ENCODE peak calls at places on chromosomes 11 and 22, in six cellular contexts. C, J, B, P, S and Z are unnamed samples.

GRCh38 chr22:23121026-23121823 is 20.6 kb downstream of the RSPH14 start:
- DNase-seq in S (no peak), J (no peak), B (no peak), C (no peak), P (no peak), Z (no peak)

GRCh38 chr11:69193151-69193550 is 37.4 kb downstream of the SMIM38 start:
- DNase-seq in J (no peak), B (peak), S (no peak), P (no peak), C (no peak), Z (no peak)

GRCh38 chr22:38953577-38954413 is 3.6 kb upstream of the APOBEC3A start:
- DNase-seq in P (peak), C (no peak), B (no peak), J (no peak), S (no peak), Z (no peak)

GRCh38 chr11:103035656-103036434 is 56.1 kb downstream of the DCUN1D5 start:
- DNase-seq in C (peak), S (no peak), J (peak), B (peak), P (peak), Z (peak)

GRCh38 chr11:79437274-79437980 is 3.4 kb downstream of the TENM4 start:
- DNase-seq in C (no peak), S (peak), B (peak), J (no peak), P (no peak), Z (no peak)

GRCh38 chr11:46444305-46444704 is 52.7 kb upstream of the CHRM4 start:
- DNase-seq in S (no peak), C (no peak), P (no peak), B (no peak), J (no peak), Z (no peak)

GRCh38 chr11:44351898-44352498 is 42.1 kb upstream of the ALX4 start:
- DNase-seq in P (no peak), J (no peak), S (no peak), C (peak), B (peak), Z (no peak)

GRCh38 chr11:36507824-36508489 is 2.1 kb downstream of the TRAF6 start:
- DNase-seq in C (no peak), S (no peak), P (no peak), J (no peak), B (no peak), Z (no peak)

GRCh38 chr11:69913591-69914285 is 94.5 kb upstream of the FGF3 start:
- DNase-seq in J (no peak), S (no peak), B (no peak), P (no peak), C (no peak), Z (no peak)

GRCh38 chr11:20364412-20364792 is 888 bp downstream of the HTATIP2 start:
- DNase-seq in P (no peak), C (no peak), S (no peak), B (no peak), J (no peak), Z (no peak)

GRCh38 chr11:94602430-94603372 is 35.5 kb downstream of the PIWIL4 start:
- DNase-seq in P (peak), C (no peak), S (no peak), J (peak), B (no peak), Z (peak)

GRCh38 chr11:76523147-76523546 is 78.3 kb downstream of the EMSY start:
- DNase-seq in S (no peak), P (no peak), J (peak), B (no peak), C (no peak), Z (no peak)

GRCh38 chr22:30354644-30355043 is 2.0 kb downstream of the SF3A1 start:
- DNase-seq in J (no peak), P (no peak), C (no peak), S (no peak), B (no peak), Z (no peak)
- TF ChIP-seq SIN3A in J (no peak), P (no peak), C (no peak), S (no peak), B (no peak), Z (no peak)

GRCh38 chr22:35552186-35552842 is 11.7 kb downstream of the RASD2 start:
- DNase-seq in C (peak), P (no peak), J (peak), B (peak), S (peak), Z (no peak)
- H3K27ac ChIP-seq in C (no peak), P (no peak), J (no peak), B (no peak), S (no peak), Z (no peak)

DNA sequence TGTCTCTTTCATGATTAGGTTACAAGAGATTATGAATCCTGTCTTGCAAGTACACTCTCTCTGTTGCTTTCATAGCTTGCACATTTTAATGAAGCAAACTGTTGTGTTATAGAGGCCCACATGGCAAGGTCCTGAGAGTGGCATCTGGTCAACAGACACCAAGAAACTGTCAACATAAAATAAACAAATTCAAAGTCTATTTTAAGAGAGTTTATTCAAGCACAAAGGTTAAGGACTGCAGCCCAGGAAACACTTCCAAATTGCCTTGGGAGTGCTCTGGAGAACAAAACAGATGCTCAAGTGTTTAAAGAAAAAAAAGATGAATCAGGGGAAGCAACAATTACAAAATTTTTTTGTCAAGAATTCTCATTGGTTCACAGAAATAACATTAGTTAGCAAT is 54.7 kb downstream of the CTSC start:
- DNase-seq in C (no peak), B (no peak), J (no peak), P (no peak), S (no peak), Z (no peak)
- TF ChIP-seq SIN3A in C (no peak), B (no peak), J (no peak), P (no peak), S (no peak), Z (no peak)

GRCh38 chr22:29009148-29009547 is 52.5 kb downstream of the C22orf31 start:
- DNase-seq in C (no peak), P (no peak), J (no peak), B (no peak), S (no peak), Z (no peak)
- H3K27ac ChIP-seq in C (no peak), P (no peak), J (no peak), B (no peak), S (no peak), Z (no peak)

GRCh38 chr11:2828585-2829330 is 56.8 kb downstream of the CDKN1C start:
- DNase-seq in S (no peak), B (no peak), C (no peak), J (no peak), P (no peak), Z (no peak)

GRCh38 chr11:2827256-2827655 is 58.3 kb downstream of the CDKN1C start:
- DNase-seq in P (no peak), S (no peak), B (no peak), J (no peak), C (no peak), Z (no peak)

GRCh38 chr11:2825886-2826678 is 59.5 kb downstream of the CDKN1C start:
- DNase-seq in C (no peak), S (no peak), P (no peak), B (peak), J (peak), Z (no peak)

GRCh38 chr11:2826679-2827056 is 58.9 kb downstream of the CDKN1C start:
- DNase-seq in J (no peak), S (no peak), B (no peak), P (no peak), C (no peak), Z (no peak)

DNA sequence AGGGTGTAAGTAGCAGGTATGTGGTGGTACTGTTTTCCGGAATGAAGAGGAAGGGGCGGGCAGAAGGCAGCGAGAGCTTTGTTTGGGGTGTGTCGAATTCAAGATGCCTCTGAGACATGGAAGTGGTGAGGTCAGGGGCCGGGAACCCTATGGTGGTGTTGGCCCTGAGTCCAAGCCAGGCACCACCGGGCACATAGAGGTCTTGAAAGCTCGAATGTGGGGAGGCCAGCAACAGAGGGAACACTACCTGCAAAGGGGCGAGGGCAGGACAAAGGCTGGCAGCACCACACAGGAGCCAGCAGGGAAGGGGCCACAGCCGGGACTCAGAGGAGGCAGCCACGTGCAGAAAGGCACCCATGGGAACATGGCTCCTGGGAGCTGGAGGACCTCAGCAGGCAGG is 57.8 kb downstream of the CDKN1C start:
- DNase-seq in C (no peak), B (no peak), P (no peak), J (no peak), S (no peak), Z (no peak)
- TF ChIP-seq SIN3A in C (no peak), B (no peak), P (no peak), J (no peak), S (no peak), Z (no peak)

DNA sequence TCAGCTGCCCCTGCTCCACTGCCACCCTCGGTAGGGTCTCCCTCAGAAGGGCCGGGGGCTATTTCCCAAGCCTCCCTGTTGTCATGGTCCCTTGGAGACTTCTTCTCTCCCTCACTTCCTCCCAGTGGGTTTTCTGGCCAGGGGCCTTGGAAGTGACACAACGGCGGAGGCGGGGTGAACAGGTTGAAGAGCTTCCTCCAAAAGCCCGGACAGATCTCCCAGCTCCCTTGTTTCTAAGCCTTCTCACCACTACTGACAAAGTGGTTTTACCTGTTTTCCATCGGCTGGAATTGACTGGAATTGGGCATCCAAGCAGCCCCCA is 14.5 kb downstream of the MYH9 start:
- DNase-seq in J (no peak), B (no peak), C (no peak), P (no peak), S (no peak), Z (no peak)
- H3K27ac ChIP-seq in J (no peak), B (no peak), C (peak), P (peak), S (peak), Z (peak)